ENCODE peak calls at places on chromosomes 2 and 18, in five cellular contexts. H is H1, O is GM12878, M is K562, Y is HCT116. J is an unnamed sample.
A peak's percentile ranks its signal among the peaks of the same experiment; 100 is the strongest.

GRCh38 chr2:26184555-26185303 is 11.8 kb downstream of the GAREM2 start:
- DNase-seq in M (peak; percentile 88), H (peak; percentile 46), O (peak; percentile 25), Y (peak; percentile 15), J (no peak)

GRCh38 chr2:64910972-64911433 is 78.2 kb upstream of the SLC1A4 start:
- DNase-seq in Y (no peak), M (peak; percentile 21), H (no peak), O (no peak), J (no peak)

GRCh38 chr2:218516614-218517013 is 51.5 kb downstream of the USP37 start:
- DNase-seq in O (no peak), Y (peak; percentile 23), M (peak; percentile 34), H (no peak), J (peak; percentile 36)

GRCh38 chr2:127179756-127180155 is 40.3 kb downstream of the CYP27C1 start:
- DNase-seq in O (no peak), Y (no peak), M (no peak), H (no peak), J (no peak)

GRCh38 chr2:11768940-11769339 is 22.5 kb downstream of the LPIN1 start:
- DNase-seq in O (no peak), H (no peak), M (no peak), Y (no peak), J (no peak)

GRCh38 chr2:149070681-149071355 is 32.3 kb downstream of the LYPD6B start:
- DNase-seq in Y (no peak), M (no peak), O (no peak), H (no peak), J (no peak)

GRCh38 chr2:41963661-41964525 is 83.9 kb upstream of the PKDCC start:
- DNase-seq in H (no peak), Y (no peak), O (no peak), M (no peak), J (peak; percentile 32)

GRCh38 chr2:230042195-230042594 is 26.5 kb downstream of the SLC16A14 start:
- DNase-seq in H (no peak), O (no peak), Y (no peak), M (no peak), J (no peak)

GRCh38 chr18:74570266-74570665 is 27.4 kb upstream of the ZNF407 start:
- DNase-seq in Y (no peak), M (no peak), H (no peak), O (no peak), J (no peak)

GRCh38 chr2:192952254-192952653 is 757.5 kb upstream of the TMEFF2 start:
- DNase-seq in H (no peak), M (no peak), Y (no peak), O (no peak), J (no peak)

GRCh38 chr2:12048551-12048950 is 302.1 kb downstream of the LPIN1 start:
- DNase-seq in M (no peak), Y (no peak), H (no peak), O (no peak), J (no peak)

GRCh38 chr2:15940661-15941482 is 522 bp downstream of the MYCN start:
- DNase-seq in H (no peak), Y (no peak), O (no peak), M (no peak), J (no peak)

GRCh38 chr2:25305809-25306208 is 35.9 kb downstream of the DNMT3A start:
- DNase-seq in Y (no peak), M (no peak), O (no peak), H (no peak), J (no peak)

GRCh38 chr2:230942371-230942770 is 17.3 kb upstream of the GPR55 start:
- DNase-seq in Y (no peak), H (no peak), M (peak; percentile 40), O (no peak), J (no peak)

GRCh38 chr2:4499316-4499715 is 795.9 kb downstream of the DCDC2C start:
- DNase-seq in H (peak; percentile 19), M (no peak), O (no peak), Y (no peak), J (no peak)

GRCh38 chr2:157182834-157183396 is 74.6 kb upstream of the GALNT5 start:
- DNase-seq in H (no peak), Y (no peak), O (no peak), M (no peak), J (no peak)

GRCh38 chr2:165909466-165909865 is 44.1 kb downstream of the TTC21B start:
- DNase-seq in M (no peak), O (no peak), Y (no peak), H (no peak), J (no peak)

GRCh38 chr2:159907914-159908313 is 109.9 kb upstream of the CD302 start:
- DNase-seq in Y (no peak), H (no peak), M (no peak), O (no peak), J (no peak)

GRCh38 chr18:7896164-7896563 is 329.0 kb downstream of the PTPRM start:
- DNase-seq in H (no peak), O (no peak), M (no peak), Y (no peak), J (no peak)

GRCh38 chr18:21433436-21433835 is 167.1 kb downstream of the ESCO1 start:
- DNase-seq in H (no peak), Y (no peak), O (no peak), M (no peak), J (no peak)

GRCh38 chr2:15480552-15480951 is 80.6 kb downstream of the NBAS start:
- DNase-seq in H (no peak), O (no peak), Y (no peak), M (no peak), J (no peak)

GRCh38 chr18:68940754-68941153 is 142.9 kb downstream of the CCDC102B start:
- DNase-seq in M (no peak), H (no peak), Y (no peak), O (no peak), J (peak; percentile 7)

DNA sequence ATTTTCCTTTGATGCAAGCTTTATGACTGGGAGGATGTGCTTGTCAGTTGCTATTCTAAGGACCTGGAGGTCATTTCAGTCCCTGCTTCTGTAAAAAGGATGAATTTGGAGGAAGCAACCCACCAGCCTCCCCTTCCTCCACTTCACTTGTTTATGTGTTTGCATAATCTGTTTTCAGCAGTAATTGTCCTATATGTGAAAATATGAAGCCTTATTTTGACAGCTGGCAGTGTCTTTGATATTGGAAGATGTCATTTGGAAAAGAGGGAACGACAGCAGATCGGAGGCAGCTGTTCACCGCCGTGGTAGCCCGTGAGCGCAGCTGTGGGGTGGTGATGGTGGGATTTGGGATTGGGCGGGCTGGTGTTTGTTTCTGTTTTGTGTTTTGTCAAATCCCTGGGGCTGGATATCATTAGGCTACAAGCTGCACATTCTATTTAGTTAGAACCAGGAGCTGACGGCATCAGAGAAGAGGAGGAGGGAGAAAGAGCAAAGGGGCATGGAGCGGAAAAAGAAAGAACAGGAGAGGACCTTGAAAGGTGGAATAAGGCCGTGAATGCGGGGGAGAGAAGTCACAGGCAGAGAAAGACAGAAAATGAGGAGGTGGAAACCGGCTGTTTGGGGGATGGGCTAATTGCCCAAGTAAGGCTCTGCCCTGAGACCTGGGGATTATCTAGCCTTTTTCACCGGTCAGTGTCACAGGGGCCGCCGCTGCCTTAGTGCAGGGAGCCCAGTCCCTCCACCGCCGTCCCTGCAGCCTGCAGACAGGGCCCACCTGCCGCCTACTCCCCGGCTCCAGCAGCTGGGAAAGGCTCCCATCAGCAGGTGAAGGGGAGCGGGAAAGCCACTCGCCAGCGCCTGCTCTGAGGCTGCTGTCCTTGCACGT is 87.9 kb downstream of the ZCCHC2 start:
- DNase-seq in M (peak; percentile 20), O (no peak), Y (no peak), H (no peak), J (no peak)
- TF ChIP-seq SP1 in M (no peak), O (no peak), Y (no peak), H (no peak), J (no peak)

DNA sequence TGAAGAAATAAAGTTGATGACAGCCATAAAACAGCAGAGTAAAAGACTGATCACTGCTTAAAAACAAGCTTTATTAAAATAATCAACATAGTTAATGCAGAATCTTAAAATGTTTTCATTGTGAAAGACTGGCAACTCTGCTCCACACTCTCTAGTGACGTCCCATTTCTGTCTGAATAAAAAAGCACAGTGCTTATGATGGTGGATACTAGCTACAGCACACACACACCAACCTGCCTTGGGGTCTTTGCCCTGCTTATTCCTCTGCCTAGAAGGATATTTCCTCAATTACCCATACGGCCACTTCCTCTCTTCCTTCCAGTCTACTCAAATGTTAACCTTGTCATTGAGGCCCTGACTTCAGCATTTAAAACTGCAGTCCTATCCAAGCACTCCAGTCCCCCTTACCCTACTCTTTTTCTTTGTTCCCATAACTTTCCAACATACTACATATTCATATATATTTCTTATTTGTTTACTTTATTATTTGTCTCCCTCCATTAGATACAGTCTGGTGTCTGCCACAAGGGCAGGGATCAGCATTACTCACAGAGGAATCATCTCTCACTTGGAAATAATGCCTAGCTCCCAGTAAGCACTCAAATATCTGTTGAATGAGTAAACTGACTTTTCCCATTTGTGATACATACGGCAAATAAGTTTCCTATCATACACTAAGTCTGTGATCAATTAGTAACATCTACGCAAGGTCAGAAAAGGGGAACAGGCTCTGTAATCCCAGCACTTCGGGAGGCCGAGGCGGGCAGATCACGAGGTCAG is 18.9 kb downstream of the C1D start:
- DNase-seq in M (no peak), O (no peak), H (no peak), Y (no peak), J (no peak)
- TF ChIP-seq SRF in M (no peak), O (no peak), H (no peak), Y (no peak), J (no peak)

DNA sequence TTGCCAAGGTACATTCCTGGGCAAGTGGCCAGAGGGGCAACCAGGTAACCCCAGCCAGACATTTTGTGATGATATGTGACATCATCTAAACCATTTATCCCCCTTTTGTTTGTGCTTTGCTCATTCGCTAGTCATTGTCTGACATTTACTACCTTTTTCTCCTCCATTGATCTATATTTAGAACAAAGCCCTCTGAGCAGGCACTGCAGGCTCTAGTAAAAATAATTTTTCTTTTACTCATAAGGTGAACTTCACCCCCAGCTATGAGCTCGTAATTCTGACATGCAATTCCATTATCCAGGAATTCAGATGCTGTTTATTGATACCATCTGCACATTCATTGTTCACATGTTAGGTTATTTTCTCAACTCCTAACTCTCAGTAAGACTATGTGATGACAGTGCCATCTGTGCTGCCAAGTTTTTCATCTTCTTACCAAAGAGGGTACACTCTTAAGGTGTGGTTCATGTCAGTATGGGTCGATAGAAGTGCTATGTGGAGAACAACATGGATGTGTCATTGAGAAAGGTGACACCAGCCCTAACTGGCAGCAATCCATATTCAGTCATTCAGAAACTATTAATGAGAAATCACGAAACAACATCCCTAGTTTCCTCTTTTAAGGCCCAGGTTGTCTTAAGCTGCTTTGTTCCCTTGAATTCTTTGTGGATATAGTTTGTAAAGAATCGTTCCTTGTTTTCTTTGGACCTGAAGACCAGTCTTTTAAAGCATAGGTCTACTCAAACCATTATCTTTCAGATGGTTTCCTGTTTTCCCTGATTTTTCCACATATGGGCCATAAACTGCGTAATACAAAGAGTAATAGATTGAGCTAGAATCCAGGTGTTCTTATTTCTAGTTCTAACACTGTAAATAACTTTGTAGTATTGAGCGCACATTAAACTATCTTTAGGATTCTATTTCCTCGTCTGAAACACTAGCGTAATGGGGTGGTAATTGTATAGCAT is 978.1 kb upstream of the CDH2 start:
- DNase-seq in H (no peak), Y (peak; percentile 66), M (no peak), O (no peak), J (no peak)
- TF ChIP-seq SP1 in H (no peak), Y (peak; percentile 47), M (no peak), O (no peak), J (no peak)

DNA sequence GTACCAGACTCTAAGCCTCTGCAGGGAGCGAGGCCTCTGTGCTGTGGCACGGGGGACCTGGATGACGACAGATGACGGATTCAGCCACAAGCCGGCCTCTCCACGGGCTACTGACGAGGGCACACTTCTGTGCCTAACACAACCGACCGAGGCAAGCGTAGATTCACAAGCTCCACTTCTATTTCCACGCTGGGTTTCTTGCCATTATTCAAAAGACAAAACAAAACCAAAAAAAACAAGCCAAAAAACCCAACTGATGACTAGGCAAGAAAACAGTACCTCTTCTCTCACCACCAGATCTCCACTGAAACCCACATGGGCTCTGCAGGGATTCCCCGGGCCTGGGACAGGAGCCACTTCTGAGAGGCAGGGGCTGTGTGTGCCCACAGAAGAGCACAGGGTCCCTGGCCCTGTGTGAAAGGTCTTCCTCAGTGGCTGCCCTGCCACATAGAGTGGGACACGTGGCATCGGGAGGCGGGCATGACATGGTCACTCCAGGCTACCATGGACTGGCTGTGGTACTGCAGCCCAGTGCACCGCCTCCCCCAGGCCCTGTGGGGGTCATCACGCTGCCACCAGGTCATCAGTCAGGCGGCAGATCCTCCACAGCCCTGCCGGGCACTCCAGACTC is 254.7 kb downstream of the HDAC4 start:
- DNase-seq in M (no peak), O (peak; percentile 16), H (no peak), Y (no peak), J (no peak)
- TF ChIP-seq SRF in M (no peak), O (no peak), H (no peak), Y (no peak), J (no peak)